ENCODE peak calls at places on chromosomes 11 and 22, in seven cellular contexts. Z is non-pigmented ciliary epithelial cell, V is adipocyte, O is neural progenitor cell, B is cardiac muscle cell, H is NCI-H774, D is HFFc6. I is an unnamed sample.
A peak's percentile ranks its signal among the peaks of the same experiment; 100 is the strongest.

GRCh38 chr22:27768027-27768640 is 33.4 kb downstream of the MN1 start:
- DNase-seq in Z (no peak), V (no peak), O (no peak), B (no peak), H (no peak), D (no peak), I (no peak)

GRCh38 chr11:16860632-16861031 is 122.2 kb downstream of the C11orf58 start:
- DNase-seq in Z (no peak), V (no peak), O (no peak), B (peak; percentile 37), H (no peak), D (no peak), I (no peak)

GRCh38 chr11:57324154-57324885 is 432 bp downstream of the TNKS1BP1 start:
- DNase-seq in Z (no peak), V (peak; percentile 85), O (peak; percentile 88), B (peak; percentile 76), H (no peak), D (no peak), I (no peak)

GRCh38 chr11:14386895-14387480 is 28.0 kb upstream of the RRAS2 start:
- DNase-seq in Z (peak; percentile 65), V (peak; percentile 85), O (peak; percentile 91), B (peak; percentile 37), H (no peak), D (peak; percentile 77), I (peak; percentile 58)

GRCh38 chr11:33689089-33689488 is 11.5 kb downstream of the C11orf91 start:
- DNase-seq in Z (no peak), V (no peak), O (no peak), B (no peak), H (no peak), D (no peak), I (no peak)

GRCh38 chr22:31286360-31287255 is 5.7 kb downstream of the PIK3IP1 start:
- DNase-seq in Z (no peak), V (no peak), O (no peak), B (peak; percentile 20), H (no peak), D (no peak), I (no peak)

GRCh38 chr11:22674470-22675426 is 8.3 kb downstream of the GAS2 start:
- DNase-seq in Z (no peak), V (no peak), O (no peak), B (no peak), H (no peak), D (no peak), I (no peak)

GRCh38 chr22:28630185-28630580 is 49.5 kb downstream of the TTC28 start:
- DNase-seq in Z (no peak), V (no peak), O (no peak), B (no peak), H (no peak), D (no peak), I (no peak)

GRCh38 chr11:2765491-2765890 is 65.7 kb upstream of the KCNQ1OT1 start:
- DNase-seq in Z (no peak), V (no peak), O (no peak), B (no peak), H (no peak), D (no peak), I (no peak)

I was measured in iPS DF 6.9.